ENCODE peak calls at places on chromosome 19, in six cellular contexts. N, O, W, G, A and P are unnamed samples.

GRCh38 chr19:45290381-45290931 is 32.2 kb downstream of the CKM start:
- DNase-seq in N (no peak), O (no peak), W (no peak), G (no peak), A (no peak), P (no peak)

GRCh38 chr19:40623403-40624239 is 22.5 kb downstream of the LTBP4 start:
- DNase-seq in N (peak; percentile 86), O (peak; percentile 41), W (no peak), G (no peak), A (peak; percentile 62), P (no peak)

GRCh38 chr19:7850975-7851622 is 21.1 kb downstream of the EVI5L start:
- DNase-seq in N (no peak), O (no peak), W (no peak), G (no peak), A (no peak), P (no peak)

GRCh38 chr19:41575998-41576397 is at the start of gene CEACAM21:
- DNase-seq in N (no peak), O (no peak), W (no peak), G (peak; percentile 34), A (peak; percentile 77), P (no peak)

GRCh38 chr19:18924684-18925213 is 5.2 kb downstream of the DDX49 start:
- DNase-seq in N (no peak), O (no peak), W (no peak), G (no peak), A (no peak), P (no peak)

GRCh38 chr19:34173145-34173956 is 1.0 kb downstream of the LSM14A start:
- DNase-seq in N (peak; percentile 69), O (peak; percentile 23), W (peak; percentile 65), G (peak; percentile 21), A (no peak), P (peak; percentile 62)

GRCh38 chr19:21462540-21462939 is 42.9 kb upstream of the ZNF429 start:
- DNase-seq in N (no peak), O (no peak), W (no peak), G (no peak), A (no peak), P (no peak)

GRCh38 chr19:52170863-52171320 is 529 bp downstream of the ZNF836 start:
- DNase-seq in N (no peak), O (peak; percentile 29), W (no peak), G (no peak), A (no peak), P (no peak)

GRCh38 chr19:44847144-44848035 is 1.3 kb downstream of the NECTIN2 start:
- DNase-seq in N (peak; percentile 64), O (peak; percentile 73), W (peak; percentile 86), G (peak; percentile 62), A (peak; percentile 80), P (peak; percentile 89)

GRCh38 chr19:35006999-35007365 is 6.9 kb downstream of the GRAMD1A start:
- DNase-seq in N (no peak), O (no peak), W (no peak), G (no peak), A (no peak), P (no peak)

GRCh38 chr19:13955662-13956364 is 3.5 kb downstream of the DCAF15 start:
- DNase-seq in N (no peak), O (no peak), W (no peak), G (no peak), A (no peak), P (no peak)

GRCh38 chr19:32223595-32224370 is 121.6 kb upstream of the ZNF507 start:
- DNase-seq in N (no peak), O (no peak), W (no peak), G (no peak), A (no peak), P (no peak)

GRCh38 chr19:51327066-51327985 is 14.6 kb downstream of the VSIG10L start:
- DNase-seq in N (peak; percentile 85), O (no peak), W (no peak), G (no peak), A (no peak), P (peak; percentile 50)

GRCh38 chr19:23596872-23597271 is 90.1 kb downstream of the ZNF675 start:
- DNase-seq in N (no peak), O (no peak), W (no peak), G (no peak), A (no peak), P (no peak)

GRCh38 chr19:4432918-4433506 is 24.6 kb downstream of the UBXN6 start:
- DNase-seq in N (no peak), O (no peak), W (no peak), G (no peak), A (peak; percentile 48), P (no peak)

GRCh38 chr19:43781630-43782310 is 997 bp upstream of the KCNN4 start:
- DNase-seq in N (no peak), O (no peak), W (no peak), G (no peak), A (no peak), P (no peak)

GRCh38 chr19:35828694-35829301 is 16.2 kb upstream of the PRODH2 start:
- DNase-seq in N (peak; percentile 59), O (peak; percentile 31), W (peak; percentile 37), G (peak; percentile 59), A (peak; percentile 80), P (no peak)

DNA sequence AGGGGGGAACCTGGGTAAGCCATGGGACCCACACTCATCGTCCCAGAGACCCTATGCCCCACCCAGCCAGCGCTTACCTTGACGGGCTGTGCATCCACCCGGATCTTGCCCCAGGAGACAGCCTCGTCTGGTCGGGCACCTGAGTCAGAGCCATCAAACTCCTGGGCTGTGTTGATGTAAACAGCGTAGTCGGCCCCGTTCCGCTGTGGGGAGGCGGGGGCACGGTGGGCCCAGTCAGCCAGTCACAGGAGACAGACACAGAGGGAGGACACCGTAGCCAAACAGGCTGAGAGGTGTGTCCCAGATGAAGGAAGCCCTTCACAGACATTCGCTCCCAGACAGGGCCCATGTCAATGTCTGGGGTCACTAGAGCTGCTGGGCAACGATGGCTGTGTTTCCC is 5.7 kb downstream of the DHPS start:
- DNase-seq in N (no peak), O (no peak), W (no peak), G (no peak), A (no peak), P (no peak)
- TF ChIP-seq POLR2A in N (no peak), O (no peak), W (no peak), G (no peak), A (no peak), P (no peak)

DNA sequence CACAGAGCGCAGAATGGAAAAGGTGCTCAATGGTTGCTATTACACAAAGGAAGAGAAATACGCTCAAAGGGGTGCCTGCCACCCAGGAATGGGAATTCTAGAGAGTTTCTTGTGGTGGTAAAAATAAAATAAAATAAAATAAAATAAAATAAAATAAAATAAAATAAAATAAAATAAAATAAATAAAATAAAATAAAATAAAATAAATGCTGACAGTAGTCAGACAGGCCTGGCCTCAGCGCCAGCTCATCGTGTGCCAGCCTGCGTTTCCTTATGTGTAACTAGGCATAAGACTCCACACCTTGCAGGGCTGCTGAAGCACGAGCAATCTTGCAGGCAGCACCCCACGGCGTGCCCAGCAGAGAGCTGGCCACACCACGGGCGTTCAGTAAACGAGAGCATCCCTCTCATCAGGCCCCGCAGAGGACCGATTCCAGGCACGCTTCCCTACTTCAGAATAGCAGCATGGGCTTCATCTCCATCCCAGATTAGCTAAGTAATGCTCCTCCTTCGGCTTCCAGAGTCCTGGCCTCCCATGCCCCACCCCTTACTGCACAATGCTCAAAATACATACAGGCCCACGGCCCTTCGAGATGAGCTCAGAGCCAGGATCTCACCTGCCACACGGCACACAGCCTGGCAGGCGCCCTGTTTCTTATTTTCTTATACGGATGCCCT is 5.6 kb downstream of the NAPA start:
- DNase-seq in N (no peak), O (no peak), W (no peak), G (no peak), A (no peak), P (no peak)
- H3K4me1 ChIP-seq in N (peaks cover 22% of the 10 kb centered on the region), O (peaks cover 66% of the 10 kb centered on the region), W (peaks cover 61% of the 10 kb centered on the region), G (peaks cover 65% of the 10 kb centered on the region), A (peaks cover 91% of the 10 kb centered on the region), P (peaks cover 67% of the 10 kb centered on the region)

GRCh38 chr19:58010507-58010906 is 7.9 kb upstream of the ZNF606 start:
- DNase-seq in N (no peak), O (no peak), W (no peak), G (no peak), A (no peak), P (no peak)

GRCh38 chr19:58007285-58007684 is 4.7 kb upstream of the ZNF606 start:
- DNase-seq in N (peak; percentile 42), O (no peak), W (no peak), G (no peak), A (no peak), P (no peak)

GRCh38 chr19:58009301-58009665 is 6.7 kb upstream of the ZNF606 start:
- DNase-seq in N (no peak), O (no peak), W (no peak), G (no peak), A (peak; percentile 73), P (no peak)

GRCh38 chr19:58009666-58010301 is 7.2 kb upstream of the ZNF606 start:
- DNase-seq in N (peak; percentile 77), O (peak; percentile 92), W (peak; percentile 90), G (peak; percentile 61), A (peak; percentile 94), P (peak; percentile 93)
- TF ChIP-seq POLR2A in N (no peak), O (peak; percentile 31), W (peak; percentile 27), G (no peak), A (peak; percentile 48), P (peak; percentile 42)

DNA sequence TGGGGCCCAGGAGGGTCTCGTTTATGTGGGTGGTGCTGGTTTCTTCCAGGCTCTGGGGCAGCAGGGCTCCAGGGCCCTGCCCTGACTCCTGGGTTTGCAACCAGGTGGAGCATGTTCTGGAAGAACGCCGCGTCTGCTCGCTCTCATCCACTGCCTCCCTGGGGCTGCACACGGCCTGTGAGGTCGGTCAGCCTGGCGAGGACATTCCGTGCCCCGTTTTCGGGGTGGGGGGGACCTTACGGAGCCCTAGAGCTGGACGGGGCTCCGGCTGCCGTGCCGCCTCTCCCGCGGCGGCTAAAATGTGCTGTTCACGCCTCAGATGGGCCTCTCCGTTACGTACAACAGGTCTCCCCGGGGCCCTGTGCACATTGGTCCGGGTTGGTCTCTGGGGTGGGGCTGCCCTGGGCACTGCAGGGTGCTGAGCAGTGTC is 3.3 kb downstream of the GNA11 start:
- DNase-seq in N (no peak), O (no peak), W (no peak), G (no peak), A (no peak), P (no peak)
- H3K4me1 ChIP-seq in N (peaks cover 10% of the 10 kb centered on the region), O (peaks cover 35% of the 10 kb centered on the region), W (peaks cover 36% of the 10 kb centered on the region), G (peaks cover 47% of the 10 kb centered on the region), A (peaks cover 72% of the 10 kb centered on the region), P (peaks cover 24% of the 10 kb centered on the region)

GRCh38 chr19:55640043-55640576 is 692 bp upstream of the ZNF580 start:
- DNase-seq in N (peak; percentile 49), O (peak; percentile 71), W (peak; percentile 32), G (peak; percentile 35), A (peak; percentile 81), P (no peak)
- TF ChIP-seq POLR2A in N (peak; percentile 9), O (no peak), W (no peak), G (no peak), A (peak; percentile 24), P (no peak)

GRCh38 chr19:15324791-15325519 is 7.4 kb downstream of the BRD4 start:
- DNase-seq in N (no peak), O (no peak), W (no peak), G (no peak), A (no peak), P (no peak)
- H3K4me1 ChIP-seq in N (peaks cover 88% of the 10 kb centered on the region), O (peaks cover 49% of the 10 kb centered on the region), W (peaks cover 23% of the 10 kb centered on the region), G (peaks cover 78% of the 10 kb centered on the region), A (peaks cover 97% of the 10 kb centered on the region), P (peaks cover 20% of the 10 kb centered on the region)